ENCODE peak calls at places on chromosome 20, in nine cellular contexts. One of them, this sample, is unnamed.
A peak's percentile ranks its signal among the peaks of the same experiment; 100 is the strongest.

GRCh38 chr20:20894753-20895152 is 182.3 kb upstream of the RALGAPA2 start:
- DNase-seq in NCI-H748 treated with DMSO at 0.1 percent for 48 hours: no peak
- DNase-seq in activated T-cell treated with anti-CD3 and anti-CD28 coated beads, Interleukin-2, amount 50 U/mL, for 4 hours: no peak
- DNase-seq in stimulated activated CD4-positive, alpha-beta T cell treated with anti-CD3 and anti-CD28 coated beads, Interleukin-4, amount 100 ng/mL, for 24 hours: no peak
- DNase-seq in nucleus accumbens: no peak
- DNase-seq in SHP77: no peak
- DNase-seq in cardiac muscle cell: no peak
- DNase-seq in uterus: no peak
- DNase-seq in K562: no peak
- DNase-seq in this sample: no peak

GRCh38 chr20:23582293-23582692 is 14.0 kb upstream of the CST9L start:
- DNase-seq in uterus: no peak
- DNase-seq in SHP77: no peak
- DNase-seq in cardiac muscle cell: no peak
- DNase-seq in nucleus accumbens: no peak
- DNase-seq in NCI-H748 treated with DMSO at 0.1 percent for 48 hours: no peak
- DNase-seq in activated T-cell treated with anti-CD3 and anti-CD28 coated beads, Interleukin-2, amount 50 U/mL, for 4 hours: no peak
- DNase-seq in K562: no peak
- DNase-seq in stimulated activated CD4-positive, alpha-beta T cell treated with anti-CD3 and anti-CD28 coated beads, Interleukin-4, amount 100 ng/mL, for 24 hours: no peak
- DNase-seq in this sample: no peak

GRCh38 chr20:24683676-24684075 is 214.2 kb downstream of the SYNDIG1 start:
- DNase-seq in stimulated activated CD4-positive, alpha-beta T cell treated with anti-CD3 and anti-CD28 coated beads, Interleukin-4, amount 100 ng/mL, for 24 hours: no peak
- DNase-seq in SHP77: no peak
- DNase-seq in activated T-cell treated with anti-CD3 and anti-CD28 coated beads, Interleukin-2, amount 50 U/mL, for 4 hours: no peak
- DNase-seq in nucleus accumbens: no peak
- DNase-seq in uterus: no peak
- DNase-seq in cardiac muscle cell: peak; percentile 6
- DNase-seq in NCI-H748 treated with DMSO at 0.1 percent for 48 hours: no peak
- DNase-seq in K562: no peak
- DNase-seq in this sample: no peak

GRCh38 chr20:46699651-46700359 is 9.6 kb upstream of the SLC2A10 start:
- DNase-seq in stimulated activated CD4-positive, alpha-beta T cell treated with anti-CD3 and anti-CD28 coated beads, Interleukin-4, amount 100 ng/mL, for 24 hours: no peak
- DNase-seq in SHP77: no peak
- DNase-seq in NCI-H748 treated with DMSO at 0.1 percent for 48 hours: no peak
- DNase-seq in uterus: no peak
- DNase-seq in cardiac muscle cell: peak; percentile 72
- DNase-seq in nucleus accumbens: no peak
- DNase-seq in K562: peak; percentile 52
- DNase-seq in activated T-cell treated with anti-CD3 and anti-CD28 coated beads, Interleukin-2, amount 50 U/mL, for 4 hours: no peak
- DNase-seq in this sample: peak; percentile 58

GRCh38 chr20:19727251-19727847 is 30.7 kb upstream of the RIN2 start:
- DNase-seq in activated T-cell treated with anti-CD3 and anti-CD28 coated beads, Interleukin-2, amount 50 U/mL, for 4 hours: no peak
- DNase-seq in SHP77: no peak
- DNase-seq in NCI-H748 treated with DMSO at 0.1 percent for 48 hours: no peak
- DNase-seq in K562: no peak
- DNase-seq in cardiac muscle cell: no peak
- DNase-seq in nucleus accumbens: no peak
- DNase-seq in uterus: no peak
- DNase-seq in stimulated activated CD4-positive, alpha-beta T cell treated with anti-CD3 and anti-CD28 coated beads, Interleukin-4, amount 100 ng/mL, for 24 hours: no peak
- DNase-seq in this sample: no peak

GRCh38 chr20:22523499-22524392 is 60.6 kb downstream of the FOXA2 start:
- DNase-seq in cardiac muscle cell: no peak
- DNase-seq in activated T-cell treated with anti-CD3 and anti-CD28 coated beads, Interleukin-2, amount 50 U/mL, for 4 hours: no peak
- DNase-seq in uterus: no peak
- DNase-seq in nucleus accumbens: no peak
- DNase-seq in NCI-H748 treated with DMSO at 0.1 percent for 48 hours: no peak
- DNase-seq in SHP77: peak; percentile 71
- DNase-seq in stimulated activated CD4-positive, alpha-beta T cell treated with anti-CD3 and anti-CD28 coated beads, Interleukin-4, amount 100 ng/mL, for 24 hours: no peak
- DNase-seq in K562: no peak
- DNase-seq in this sample: peak; percentile 44

GRCh38 chr20:5471368-5471767 is 154.6 kb upstream of the PROKR2 start:
- DNase-seq in uterus: no peak
- DNase-seq in activated T-cell treated with anti-CD3 and anti-CD28 coated beads, Interleukin-2, amount 50 U/mL, for 4 hours: no peak
- DNase-seq in SHP77: no peak
- DNase-seq in stimulated activated CD4-positive, alpha-beta T cell treated with anti-CD3 and anti-CD28 coated beads, Interleukin-4, amount 100 ng/mL, for 24 hours: no peak
- DNase-seq in cardiac muscle cell: no peak
- DNase-seq in NCI-H748 treated with DMSO at 0.1 percent for 48 hours: no peak
- DNase-seq in K562: no peak
- DNase-seq in nucleus accumbens: no peak
- DNase-seq in this sample: no peak

GRCh38 chr20:50919567-50919966 is 11.7 kb downstream of the ADNP start:
- DNase-seq in cardiac muscle cell: peak; percentile 77
- DNase-seq in uterus: peak; percentile 71
- DNase-seq in K562: no peak
- DNase-seq in SHP77: no peak
- DNase-seq in nucleus accumbens: no peak
- DNase-seq in activated T-cell treated with anti-CD3 and anti-CD28 coated beads, Interleukin-2, amount 50 U/mL, for 4 hours: no peak
- DNase-seq in stimulated activated CD4-positive, alpha-beta T cell treated with anti-CD3 and anti-CD28 coated beads, Interleukin-4, amount 100 ng/mL, for 24 hours: no peak
- DNase-seq in NCI-H748 treated with DMSO at 0.1 percent for 48 hours: no peak
- DNase-seq in this sample: peak; percentile 98

GRCh38 chr20:2599265-2600060 is 53.0 kb upstream of the NOP56 start:
- DNase-seq in stimulated activated CD4-positive, alpha-beta T cell treated with anti-CD3 and anti-CD28 coated beads, Interleukin-4, amount 100 ng/mL, for 24 hours: no peak
- DNase-seq in uterus: no peak
- DNase-seq in SHP77: no peak
- DNase-seq in K562: no peak
- DNase-seq in cardiac muscle cell: peak; percentile 3
- DNase-seq in activated T-cell treated with anti-CD3 and anti-CD28 coated beads, Interleukin-2, amount 50 U/mL, for 4 hours: no peak
- DNase-seq in nucleus accumbens: no peak
- DNase-seq in NCI-H748 treated with DMSO at 0.1 percent for 48 hours: no peak
- DNase-seq in this sample: no peak

GRCh38 chr20:47453167-47453782 is 48.4 kb upstream of the NCOA3 start:
- DNase-seq in activated T-cell treated with anti-CD3 and anti-CD28 coated beads, Interleukin-2, amount 50 U/mL, for 4 hours: no peak
- DNase-seq in uterus: no peak
- DNase-seq in NCI-H748 treated with DMSO at 0.1 percent for 48 hours: no peak
- DNase-seq in SHP77: no peak
- DNase-seq in nucleus accumbens: no peak
- DNase-seq in stimulated activated CD4-positive, alpha-beta T cell treated with anti-CD3 and anti-CD28 coated beads, Interleukin-4, amount 100 ng/mL, for 24 hours: peak; percentile 56
- DNase-seq in K562: no peak
- DNase-seq in cardiac muscle cell: peak; percentile 79
- DNase-seq in this sample: peak; percentile 95

GRCh38 chr20:62053465-62054196 is 12.1 kb downstream of the TAF4 start:
- DNase-seq in uterus: no peak
- DNase-seq in cardiac muscle cell: no peak
- DNase-seq in K562: no peak
- DNase-seq in stimulated activated CD4-positive, alpha-beta T cell treated with anti-CD3 and anti-CD28 coated beads, Interleukin-4, amount 100 ng/mL, for 24 hours: no peak
- DNase-seq in SHP77: no peak
- DNase-seq in activated T-cell treated with anti-CD3 and anti-CD28 coated beads, Interleukin-2, amount 50 U/mL, for 4 hours: no peak
- DNase-seq in NCI-H748 treated with DMSO at 0.1 percent for 48 hours: no peak
- DNase-seq in nucleus accumbens: no peak
- DNase-seq in this sample: no peak

GRCh38 chr20:11676618-11677289 is 240.9 kb upstream of the BTBD3 start:
- DNase-seq in cardiac muscle cell: peak; percentile 67
- DNase-seq in SHP77: peak; percentile 32
- DNase-seq in nucleus accumbens: no peak
- DNase-seq in NCI-H748 treated with DMSO at 0.1 percent for 48 hours: peak; percentile 72
- DNase-seq in uterus: no peak
- DNase-seq in K562: peak; percentile 7
- DNase-seq in stimulated activated CD4-positive, alpha-beta T cell treated with anti-CD3 and anti-CD28 coated beads, Interleukin-4, amount 100 ng/mL, for 24 hours: peak; percentile 3
- DNase-seq in activated T-cell treated with anti-CD3 and anti-CD28 coated beads, Interleukin-2, amount 50 U/mL, for 4 hours: no peak
- DNase-seq in this sample: peak; percentile 57